ENCODE peak calls at places on chromosomes 7 and 10, in ten cellular contexts. One of them, this sample, is unnamed.

GRCh38 chr7:167087-167855 is 25.1 kb upstream of the FAM20C start:
- DNase-seq in CD4-positive, alpha-beta T cell: no peak
- DNase-seq in right cardiac atrium: peak; percentile 22
- DNase-seq in cardiac muscle cell: no peak
- DNase-seq in ELF-1: no peak
- DNase-seq in GM19239: no peak
- DNase-seq in stimulated activated CD4-positive, alpha-beta T cell treated with anti-CD3 and anti-CD28 coated beads, Interleukin-12 subunit alpha, Interleukin-12 subunit beta, amount 100 ng/mL, for 4 hours: no peak
- DNase-seq in endothelial cell: no peak
- DNase-seq in mucosa of descending colon: no peak
- DNase-seq in left lobe of liver: no peak
- DNase-seq in this sample: peak; percentile 39

GRCh38 chr7:40888499-40888898 is 753.7 kb downstream of the SUGCT start:
- DNase-seq in CD4-positive, alpha-beta T cell: no peak
- DNase-seq in right cardiac atrium: no peak
- DNase-seq in cardiac muscle cell: no peak
- DNase-seq in ELF-1: no peak
- DNase-seq in GM19239: no peak
- DNase-seq in stimulated activated CD4-positive, alpha-beta T cell treated with anti-CD3 and anti-CD28 coated beads, Interleukin-12 subunit alpha, Interleukin-12 subunit beta, amount 100 ng/mL, for 4 hours: no peak
- DNase-seq in endothelial cell: no peak
- DNase-seq in mucosa of descending colon: peak; percentile 43
- DNase-seq in left lobe of liver: no peak
- DNase-seq in this sample: no peak

GRCh38 chr10:42962120-42962901 is 114.6 kb upstream of the RET start:
- DNase-seq in CD4-positive, alpha-beta T cell: no peak
- DNase-seq in right cardiac atrium: no peak
- DNase-seq in cardiac muscle cell: no peak
- DNase-seq in ELF-1: no peak
- DNase-seq in GM19239: no peak
- DNase-seq in stimulated activated CD4-positive, alpha-beta T cell treated with anti-CD3 and anti-CD28 coated beads, Interleukin-12 subunit alpha, Interleukin-12 subunit beta, amount 100 ng/mL, for 4 hours: no peak
- DNase-seq in endothelial cell: peak; percentile 2
- DNase-seq in mucosa of descending colon: peak; percentile 11
- DNase-seq in left lobe of liver: peak; percentile 37
- DNase-seq in this sample: peak; percentile 67

GRCh38 chr7:105352018-105352612 is 36.6 kb downstream of the SRPK2 start:
- DNase-seq in CD4-positive, alpha-beta T cell: peak; percentile 34
- DNase-seq in right cardiac atrium: peak; percentile 85
- DNase-seq in cardiac muscle cell: no peak
- DNase-seq in ELF-1: no peak
- DNase-seq in GM19239: peak; percentile 41
- DNase-seq in stimulated activated CD4-positive, alpha-beta T cell treated with anti-CD3 and anti-CD28 coated beads, Interleukin-12 subunit alpha, Interleukin-12 subunit beta, amount 100 ng/mL, for 4 hours: peak; percentile 11
- DNase-seq in endothelial cell: no peak
- DNase-seq in mucosa of descending colon: peak; percentile 50
- DNase-seq in left lobe of liver: peak; percentile 57
- DNase-seq in this sample: peak; percentile 86

GRCh38 chr10:132907901-132908620 is 34.3 kb downstream of the CFAP46 start:
- DNase-seq in CD4-positive, alpha-beta T cell: no peak
- DNase-seq in right cardiac atrium: no peak
- DNase-seq in cardiac muscle cell: no peak
- DNase-seq in ELF-1: no peak
- DNase-seq in GM19239: no peak
- DNase-seq in stimulated activated CD4-positive, alpha-beta T cell treated with anti-CD3 and anti-CD28 coated beads, Interleukin-12 subunit alpha, Interleukin-12 subunit beta, amount 100 ng/mL, for 4 hours: no peak
- DNase-seq in endothelial cell: no peak
- DNase-seq in mucosa of descending colon: no peak
- DNase-seq in left lobe of liver: no peak
- DNase-seq in this sample: peak; percentile 27

GRCh38 chr10:75651452-75651851 is 220.0 kb downstream of the LRMDA start:
- DNase-seq in CD4-positive, alpha-beta T cell: no peak
- DNase-seq in right cardiac atrium: no peak
- DNase-seq in cardiac muscle cell: no peak
- DNase-seq in ELF-1: peak; percentile 29
- DNase-seq in GM19239: no peak
- DNase-seq in stimulated activated CD4-positive, alpha-beta T cell treated with anti-CD3 and anti-CD28 coated beads, Interleukin-12 subunit alpha, Interleukin-12 subunit beta, amount 100 ng/mL, for 4 hours: no peak
- DNase-seq in endothelial cell: no peak
- DNase-seq in mucosa of descending colon: peak; percentile 65
- DNase-seq in left lobe of liver: no peak
- DNase-seq in this sample: no peak

GRCh38 chr7:24913791-24914464 is 66.0 kb downstream of the OSBPL3 start:
- DNase-seq in CD4-positive, alpha-beta T cell: no peak
- DNase-seq in right cardiac atrium: no peak
- DNase-seq in cardiac muscle cell: no peak
- DNase-seq in ELF-1: no peak
- DNase-seq in GM19239: no peak
- DNase-seq in stimulated activated CD4-positive, alpha-beta T cell treated with anti-CD3 and anti-CD28 coated beads, Interleukin-12 subunit alpha, Interleukin-12 subunit beta, amount 100 ng/mL, for 4 hours: no peak
- DNase-seq in endothelial cell: no peak
- DNase-seq in mucosa of descending colon: no peak
- DNase-seq in left lobe of liver: no peak
- DNase-seq in this sample: no peak

GRCh38 chr7:69941077-69941476 is 342.8 kb downstream of the AUTS2 start:
- DNase-seq in CD4-positive, alpha-beta T cell: no peak
- DNase-seq in right cardiac atrium: no peak
- DNase-seq in cardiac muscle cell: no peak
- DNase-seq in ELF-1: no peak
- DNase-seq in GM19239: no peak
- DNase-seq in stimulated activated CD4-positive, alpha-beta T cell treated with anti-CD3 and anti-CD28 coated beads, Interleukin-12 subunit alpha, Interleukin-12 subunit beta, amount 100 ng/mL, for 4 hours: no peak
- DNase-seq in endothelial cell: no peak
- DNase-seq in mucosa of descending colon: no peak
- DNase-seq in left lobe of liver: no peak
- DNase-seq in this sample: no peak

GRCh38 chr7:1697499-1698125 is 27.5 kb downstream of the ELFN1 start:
- DNase-seq in CD4-positive, alpha-beta T cell: no peak
- DNase-seq in right cardiac atrium: no peak
- DNase-seq in cardiac muscle cell: no peak
- DNase-seq in ELF-1: peak; percentile 4
- DNase-seq in GM19239: no peak
- DNase-seq in stimulated activated CD4-positive, alpha-beta T cell treated with anti-CD3 and anti-CD28 coated beads, Interleukin-12 subunit alpha, Interleukin-12 subunit beta, amount 100 ng/mL, for 4 hours: no peak
- DNase-seq in endothelial cell: no peak
- DNase-seq in mucosa of descending colon: no peak
- DNase-seq in left lobe of liver: peak; percentile 29
- DNase-seq in this sample: peak; percentile 18

GRCh38 chr7:5211730-5212482 is 21.9 kb downstream of the WIPI2 start:
- DNase-seq in CD4-positive, alpha-beta T cell: no peak
- DNase-seq in right cardiac atrium: no peak
- DNase-seq in cardiac muscle cell: no peak
- DNase-seq in ELF-1: no peak
- DNase-seq in GM19239: no peak
- DNase-seq in stimulated activated CD4-positive, alpha-beta T cell treated with anti-CD3 and anti-CD28 coated beads, Interleukin-12 subunit alpha, Interleukin-12 subunit beta, amount 100 ng/mL, for 4 hours: no peak
- DNase-seq in endothelial cell: no peak
- DNase-seq in mucosa of descending colon: no peak
- DNase-seq in left lobe of liver: no peak
- DNase-seq in this sample: no peak